ENCODE peak calls at places on chromosome 13, in six cellular contexts. S is HCT116, M is HepG2, E is H1, I is K562, D is GM12878. T is an unnamed sample.
A peak's percentile ranks its signal among the peaks of the same experiment; 100 is the strongest.

GRCh38 chr13:74662895-74663294 is 528.7 kb upstream of the KLF12 start:
- DNase-seq in S (no peak), I (no peak), M (no peak), D (no peak), E (no peak), T (no peak)

GRCh38 chr13:40026741-40027140 is 371.3 kb downstream of the COG6 start:
- DNase-seq in D (peak; percentile 62), E (no peak), S (no peak), M (no peak), I (no peak), T (no peak)

GRCh38 chr13:114077938-114078335 is 54.5 kb downstream of the RASA3 start:
- DNase-seq in D (no peak), M (no peak), S (no peak), I (no peak), E (no peak), T (peak; percentile 60)

GRCh38 chr13:42153371-42153770 is 104.9 kb downstream of the DGKH start:
- DNase-seq in M (no peak), I (no peak), E (no peak), S (no peak), D (no peak), T (no peak)

GRCh38 chr13:49625392-49626137 is 2.7 kb upstream of the ARL11 start:
- DNase-seq in M (peak; percentile 80), S (no peak), E (no peak), D (no peak), I (no peak), T (no peak)

GRCh38 chr13:21240586-21240985 is 64.1 kb downstream of the MRPL57 start:
- DNase-seq in E (no peak), S (no peak), I (no peak), D (no peak), M (no peak), T (no peak)

GRCh38 chr13:48942131-48942530 is 33.6 kb upstream of the FNDC3A start:
- DNase-seq in S (no peak), I (no peak), M (no peak), D (no peak), E (no peak), T (no peak)

GRCh38 chr13:109400625-109401257 is 385.6 kb downstream of the IRS2 start:
- DNase-seq in M (no peak), I (no peak), S (no peak), D (no peak), E (no peak), T (no peak)

GRCh38 chr13:75481176-75482069 is 546 bp downstream of the TBC1D4 start:
- DNase-seq in D (no peak), M (no peak), I (peak; percentile 12), E (no peak), S (no peak), T (no peak)

GRCh38 chr13:21040120-21040834 is 21.1 kb downstream of the LATS2 start:
- DNase-seq in I (no peak), S (no peak), D (no peak), E (no peak), M (no peak), T (no peak)

GRCh38 chr13:42355118-42355840 is 83.3 kb downstream of the AKAP11 start:
- DNase-seq in E (no peak), D (no peak), I (no peak), M (no peak), S (no peak), T (no peak)

GRCh38 chr13:73273737-73274136 is 214.9 kb downstream of the KLF5 start:
- DNase-seq in M (no peak), D (no peak), E (no peak), S (no peak), I (no peak), T (no peak)

GRCh38 chr13:98565726-98566577 is 11.0 kb downstream of the STK24 start:
- DNase-seq in I (no peak), E (no peak), S (no peak), D (no peak), M (no peak), T (no peak)

GRCh38 chr13:74794147-74794546 is 659.9 kb upstream of the KLF12 start:
- DNase-seq in D (no peak), E (no peak), I (no peak), S (no peak), M (no peak), T (no peak)

GRCh38 chr13:34347784-34348573 is 530.0 kb downstream of the RFC3 start:
- DNase-seq in E (no peak), M (peak; percentile 5), D (no peak), I (no peak), S (no peak), T (no peak)

GRCh38 chr13:51477653-51478324 is 25.0 kb upstream of the INTS6 start:
- DNase-seq in E (no peak), S (no peak), D (no peak), I (no peak), M (no peak), T (no peak)

GRCh38 chr13:92842145-92842544 is 384.5 kb upstream of the GPC6 start:
- DNase-seq in I (no peak), D (no peak), S (no peak), E (no peak), M (no peak), T (no peak)

GRCh38 chr13:26051231-26052135 is at the start of gene SHISA2:
- DNase-seq in I (no peak), E (peak; percentile 43), S (no peak), M (no peak), D (no peak), T (no peak)

GRCh38 chr13:26052136-26052736 is 420 bp upstream of the SHISA2 start:
- DNase-seq in D (no peak), E (no peak), S (no peak), I (no peak), M (no peak), T (no peak)

GRCh38 chr13:26050568-26051230 is 1.1 kb downstream of the SHISA2 start:
- DNase-seq in I (no peak), S (no peak), E (no peak), D (no peak), M (no peak), T (no peak)

GRCh38 chr13:26048745-26049144 is 3.1 kb downstream of the SHISA2 start:
- DNase-seq in S (no peak), I (no peak), D (no peak), E (no peak), M (no peak), T (no peak)

DNA sequence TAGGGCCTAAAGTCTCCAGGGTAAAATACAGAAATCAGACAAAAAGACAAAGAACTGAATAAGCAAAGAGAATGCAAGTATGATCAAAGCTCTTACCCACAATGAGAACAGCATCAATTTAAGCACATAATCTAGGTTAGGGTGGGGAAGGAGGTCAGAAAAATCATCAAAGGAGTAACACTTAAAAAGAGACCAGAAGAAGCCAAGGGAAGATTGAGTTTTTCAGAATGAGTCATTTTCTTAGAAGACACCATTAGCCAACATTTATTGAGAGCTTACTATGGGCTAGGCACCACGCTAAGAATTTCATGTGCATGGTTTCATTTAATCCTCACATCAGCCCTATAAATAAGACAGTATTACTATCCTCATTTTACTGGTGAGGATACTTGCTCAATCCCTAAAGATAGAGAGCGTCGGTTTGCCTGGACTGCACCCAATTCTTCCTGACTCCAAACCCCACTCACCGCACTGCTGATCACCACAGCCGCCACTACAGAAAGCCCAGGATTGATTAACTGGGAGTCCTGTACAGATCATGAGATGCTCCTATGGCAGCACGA is 1.7 kb upstream of the SHISA2 start:
- DNase-seq in E (no peak), S (no peak), I (no peak), D (no peak), M (no peak), T (no peak)
- TF ChIP-seq ZNF274 in E (no peak), S (no peak), I (no peak), D (no peak), M (no peak), T (no peak)

GRCh38 chr13:45361596-45362206 is 20.7 kb upstream of the TPT1 start:
- DNase-seq in E (no peak), S (peak; percentile 85), D (no peak), M (no peak), I (peak; percentile 32), T (no peak)
- TF ChIP-seq ZNF274 in E (no peak), S (no peak), D (no peak), M (no peak), I (no peak), T (no peak)

DNA sequence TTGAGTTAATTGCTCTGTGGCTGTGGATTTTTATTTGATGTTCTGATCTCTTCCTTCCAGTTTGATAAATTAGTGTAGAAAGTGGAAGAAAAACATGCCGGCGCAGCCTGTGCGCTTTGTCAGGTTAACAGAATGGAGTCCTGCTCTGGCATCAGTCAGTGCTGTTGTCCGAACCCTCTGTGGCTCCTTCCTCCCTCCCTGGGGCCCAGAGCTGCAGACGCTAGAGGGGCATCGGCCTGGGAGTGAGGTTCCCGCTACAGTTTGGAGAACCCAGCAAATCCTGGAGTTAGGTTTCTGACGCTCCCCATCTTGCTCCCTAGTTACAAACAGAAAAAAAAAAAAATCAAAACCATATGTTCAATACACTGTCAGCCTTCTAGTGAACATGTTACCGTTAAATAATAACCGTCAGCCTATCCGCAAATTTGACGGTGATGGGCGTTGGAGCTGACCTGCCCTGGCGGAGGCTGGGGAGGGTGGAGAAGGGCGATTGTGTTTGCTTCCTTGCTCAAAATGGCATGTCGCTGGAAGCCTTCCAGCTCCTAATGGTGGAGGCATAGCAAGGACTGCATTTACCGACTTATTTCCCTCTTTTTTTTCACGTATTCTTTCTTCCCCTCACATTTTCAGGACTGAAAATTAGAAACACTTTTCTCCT is 13.5 kb downstream of the MBNL2 start:
- DNase-seq in I (no peak), M (no peak), E (no peak), S (no peak), D (no peak), T (no peak)
- TF ChIP-seq ZNF274 in I (no peak), M (no peak), E (no peak), S (no peak), D (no peak), T (no peak)

GRCh38 chr13:97356592-97356991 is 77.4 kb upstream of the RAP2A start:
- DNase-seq in S (no peak), D (no peak), I (no peak), M (no peak), E (no peak), T (no peak)
- TF ChIP-seq ZNF274 in S (no peak), D (no peak), I (no peak), M (no peak), E (no peak), T (no peak)

GRCh38 chr13:23822252-23822824 is 66.9 kb downstream of the MIPEP start:
- DNase-seq in S (no peak), D (no peak), I (no peak), M (no peak), E (no peak), T (no peak)

GRCh38 chr13:23824355-23824754 is 64.8 kb downstream of the MIPEP start:
- DNase-seq in I (no peak), E (no peak), D (no peak), S (no peak), M (no peak), T (no peak)

GRCh38 chr13:23825179-23825578 is 64.0 kb downstream of the MIPEP start:
- DNase-seq in E (no peak), I (no peak), D (no peak), M (no peak), S (no peak), T (no peak)

GRCh38 chr13:23828866-23829265 is 60.3 kb downstream of the MIPEP start:
- DNase-seq in S (no peak), I (no peak), E (no peak), D (no peak), M (no peak), T (no peak)

GRCh38 chr13:23828086-23828485 is 61.1 kb downstream of the MIPEP start:
- DNase-seq in I (no peak), S (no peak), E (no peak), M (no peak), D (no peak), T (no peak)
- TF ChIP-seq ZNF274 in I (no peak), S (no peak), E (no peak), M (no peak), D (no peak), T (no peak)

GRCh38 chr13:26962671-26963070 is 202.1 kb upstream of the GPR12 start:
- DNase-seq in M (no peak), E (no peak), S (no peak), I (no peak), D (no peak), T (no peak)
- TF ChIP-seq ZNF274 in M (no peak), E (no peak), S (no peak), I (no peak), D (no peak), T (no peak)

T was measured in NT2/D1.